ENCODE peak calls at places on chromosome 11, in five cellular contexts. One of them, this sample, is unnamed.
A peak's percentile ranks its signal among the peaks of the same experiment; 100 is the strongest.

GRCh38 chr11:128604723-128605122 is 17.4 kb upstream of the ETS1 start:
- DNase-seq in CD4-positive, alpha-beta T cell: no peak
- DNase-seq in aorta: no peak
- DNase-seq in pancreas: no peak
- DNase-seq in cardiac muscle cell: no peak
- DNase-seq in this sample: no peak

GRCh38 chr11:3002346-3002745 is 10.2 kb upstream of the NAP1L4 start:
- DNase-seq in CD4-positive, alpha-beta T cell: no peak
- DNase-seq in aorta: no peak
- DNase-seq in pancreas: peak; percentile 50
- DNase-seq in cardiac muscle cell: no peak
- DNase-seq in this sample: no peak

GRCh38 chr11:102810943-102811528 is 13.1 kb upstream of the MMP1 start:
- DNase-seq in CD4-positive, alpha-beta T cell: no peak
- DNase-seq in aorta: no peak
- DNase-seq in pancreas: no peak
- DNase-seq in cardiac muscle cell: peak; percentile 24
- DNase-seq in this sample: no peak

GRCh38 chr11:108286369-108286768 is 63.5 kb downstream of the ATM start:
- DNase-seq in CD4-positive, alpha-beta T cell: no peak
- DNase-seq in aorta: no peak
- DNase-seq in pancreas: no peak
- DNase-seq in cardiac muscle cell: no peak
- DNase-seq in this sample: no peak

GRCh38 chr11:64801591-64802369 is 1.2 kb downstream of the MAP4K2 start:
- DNase-seq in CD4-positive, alpha-beta T cell: no peak
- DNase-seq in aorta: no peak
- DNase-seq in pancreas: no peak
- DNase-seq in cardiac muscle cell: no peak
- DNase-seq in this sample: no peak

GRCh38 chr11:117673561-117673960 is 123.5 kb downstream of the DSCAML1 start:
- DNase-seq in CD4-positive, alpha-beta T cell: no peak
- DNase-seq in aorta: no peak
- DNase-seq in pancreas: no peak
- DNase-seq in cardiac muscle cell: no peak
- DNase-seq in this sample: no peak

GRCh38 chr11:47948137-47948536 is 32.2 kb upstream of the PTPRJ start:
- DNase-seq in CD4-positive, alpha-beta T cell: no peak
- DNase-seq in aorta: no peak
- DNase-seq in pancreas: no peak
- DNase-seq in cardiac muscle cell: peak; percentile 62
- DNase-seq in this sample: no peak

GRCh38 chr11:63518548-63518947 is 12.7 kb downstream of the LGALS12 start:
- DNase-seq in CD4-positive, alpha-beta T cell: no peak
- DNase-seq in aorta: no peak
- DNase-seq in pancreas: no peak
- DNase-seq in cardiac muscle cell: peak; percentile 62
- DNase-seq in this sample: peak; percentile 41

GRCh38 chr11:23143031-23143430 is 282.8 kb upstream of the CCDC179 start:
- DNase-seq in CD4-positive, alpha-beta T cell: no peak
- DNase-seq in aorta: no peak
- DNase-seq in pancreas: no peak
- DNase-seq in cardiac muscle cell: no peak
- DNase-seq in this sample: no peak

GRCh38 chr11:12886508-12886907 is 122.6 kb upstream of the RASSF10 start:
- DNase-seq in CD4-positive, alpha-beta T cell: no peak
- DNase-seq in aorta: no peak
- DNase-seq in pancreas: no peak
- DNase-seq in cardiac muscle cell: no peak
- DNase-seq in this sample: no peak

GRCh38 chr11:82701847-82702520 is 31.7 kb downstream of the FAM181B start:
- DNase-seq in CD4-positive, alpha-beta T cell: no peak
- DNase-seq in aorta: no peak
- DNase-seq in pancreas: no peak
- DNase-seq in cardiac muscle cell: peak; percentile 61
- DNase-seq in this sample: no peak

GRCh38 chr11:8604078-8604723 is 10.2 kb upstream of the STK33 start:
- DNase-seq in CD4-positive, alpha-beta T cell: no peak
- DNase-seq in aorta: peak; percentile 67
- DNase-seq in pancreas: peak; percentile 69
- DNase-seq in cardiac muscle cell: peak; percentile 100
- DNase-seq in this sample: no peak

GRCh38 chr11:36312593-36312990 is 16.5 kb downstream of the PRR5L start:
- DNase-seq in CD4-positive, alpha-beta T cell: no peak
- DNase-seq in aorta: no peak
- DNase-seq in pancreas: no peak
- DNase-seq in cardiac muscle cell: peak; percentile 60
- DNase-seq in this sample: no peak

GRCh38 chr11:104254347-104254746 is 90.4 kb upstream of the PDGFD start:
- DNase-seq in CD4-positive, alpha-beta T cell: no peak
- DNase-seq in aorta: no peak
- DNase-seq in pancreas: peak; percentile 58
- DNase-seq in cardiac muscle cell: peak; percentile 70
- DNase-seq in this sample: no peak

GRCh38 chr11:44047298-44047697 is 483 bp upstream of the ACCSL start:
- DNase-seq in CD4-positive, alpha-beta T cell: no peak
- DNase-seq in aorta: no peak
- DNase-seq in pancreas: no peak
- DNase-seq in cardiac muscle cell: no peak
- DNase-seq in this sample: no peak

GRCh38 chr11:4146765-4147098 is 52.1 kb downstream of the RRM1 start:
- DNase-seq in CD4-positive, alpha-beta T cell: no peak
- DNase-seq in aorta: no peak
- DNase-seq in pancreas: no peak
- DNase-seq in cardiac muscle cell: no peak
- DNase-seq in this sample: no peak

GRCh38 chr11:65419773-65420481 is 2.7 kb upstream of the NEAT1 start:
- DNase-seq in CD4-positive, alpha-beta T cell: peak; percentile 49
- DNase-seq in aorta: peak; percentile 96
- DNase-seq in pancreas: peak; percentile 81
- DNase-seq in cardiac muscle cell: peak; percentile 98
- DNase-seq in this sample: peak; percentile 54

GRCh38 chr11:11841121-11841604 is 609 bp upstream of the USP47 start:
- DNase-seq in CD4-positive, alpha-beta T cell: no peak
- DNase-seq in aorta: peak; percentile 56
- DNase-seq in pancreas: peak; percentile 72
- DNase-seq in cardiac muscle cell: no peak
- DNase-seq in this sample: no peak

GRCh38 chr11:129828301-129828836 is 12.7 kb downstream of the TMEM45B start:
- DNase-seq in CD4-positive, alpha-beta T cell: no peak
- DNase-seq in aorta: no peak
- DNase-seq in pancreas: no peak
- DNase-seq in cardiac muscle cell: peak; percentile 9
- DNase-seq in this sample: no peak

GRCh38 chr11:1121343-1122331 is 36.1 kb upstream of the MUC5AC start:
- DNase-seq in CD4-positive, alpha-beta T cell: no peak
- DNase-seq in aorta: peak; percentile 41
- DNase-seq in pancreas: peak; percentile 50
- DNase-seq in cardiac muscle cell: no peak
- DNase-seq in this sample: no peak

GRCh38 chr11:131297441-131297840 is 73.0 kb upstream of the NTM start:
- DNase-seq in CD4-positive, alpha-beta T cell: no peak
- DNase-seq in aorta: no peak
- DNase-seq in pancreas: no peak
- DNase-seq in cardiac muscle cell: no peak
- DNase-seq in this sample: no peak

GRCh38 chr11:131295986-131296385 is 74.4 kb upstream of the NTM start:
- DNase-seq in CD4-positive, alpha-beta T cell: no peak
- DNase-seq in aorta: no peak
- DNase-seq in pancreas: no peak
- DNase-seq in cardiac muscle cell: no peak
- DNase-seq in this sample: no peak

GRCh38 chr11:131302831-131303230 is 67.6 kb upstream of the NTM start:
- DNase-seq in CD4-positive, alpha-beta T cell: no peak
- DNase-seq in aorta: no peak
- DNase-seq in pancreas: no peak
- DNase-seq in cardiac muscle cell: no peak
- DNase-seq in this sample: no peak

GRCh38 chr11:131301306-131301705 is 69.1 kb upstream of the NTM start:
- DNase-seq in CD4-positive, alpha-beta T cell: no peak
- DNase-seq in aorta: no peak
- DNase-seq in pancreas: no peak
- DNase-seq in cardiac muscle cell: no peak
- DNase-seq in this sample: no peak

GRCh38 chr11:131300304-131300703 is 70.1 kb upstream of the NTM start:
- DNase-seq in CD4-positive, alpha-beta T cell: no peak
- DNase-seq in aorta: no peak
- DNase-seq in pancreas: no peak
- DNase-seq in cardiac muscle cell: peak; percentile 3
- DNase-seq in this sample: no peak
- H3K27ac ChIP-seq in CD4-positive, alpha-beta T cell: no peak overlapping the region
- H3K27ac ChIP-seq in aorta: no peak overlapping the region
- H3K27ac ChIP-seq in pancreas: no peak overlapping the region
- H3K27ac ChIP-seq in cardiac muscle cell: no peak overlapping the region
- H3K27ac ChIP-seq in this sample: no peak overlapping the region

GRCh38 chr11:115184901-115185300 is 319.3 kb downstream of the CADM1 start:
- DNase-seq in CD4-positive, alpha-beta T cell: no peak
- DNase-seq in aorta: no peak
- DNase-seq in pancreas: no peak
- DNase-seq in cardiac muscle cell: no peak
- DNase-seq in this sample: no peak

GRCh38 chr11:115182282-115182952 is 321.8 kb downstream of the CADM1 start:
- DNase-seq in CD4-positive, alpha-beta T cell: no peak
- DNase-seq in aorta: no peak
- DNase-seq in pancreas: no peak
- DNase-seq in cardiac muscle cell: no peak
- DNase-seq in this sample: no peak

GRCh38 chr11:115185507-115185906 is 318.7 kb downstream of the CADM1 start:
- DNase-seq in CD4-positive, alpha-beta T cell: no peak
- DNase-seq in aorta: no peak
- DNase-seq in pancreas: no peak
- DNase-seq in cardiac muscle cell: no peak
- DNase-seq in this sample: no peak

GRCh38 chr11:115190196-115190595 is 314.0 kb downstream of the CADM1 start:
- DNase-seq in CD4-positive, alpha-beta T cell: no peak
- DNase-seq in aorta: no peak
- DNase-seq in pancreas: no peak
- DNase-seq in cardiac muscle cell: no peak
- DNase-seq in this sample: no peak

DNA sequence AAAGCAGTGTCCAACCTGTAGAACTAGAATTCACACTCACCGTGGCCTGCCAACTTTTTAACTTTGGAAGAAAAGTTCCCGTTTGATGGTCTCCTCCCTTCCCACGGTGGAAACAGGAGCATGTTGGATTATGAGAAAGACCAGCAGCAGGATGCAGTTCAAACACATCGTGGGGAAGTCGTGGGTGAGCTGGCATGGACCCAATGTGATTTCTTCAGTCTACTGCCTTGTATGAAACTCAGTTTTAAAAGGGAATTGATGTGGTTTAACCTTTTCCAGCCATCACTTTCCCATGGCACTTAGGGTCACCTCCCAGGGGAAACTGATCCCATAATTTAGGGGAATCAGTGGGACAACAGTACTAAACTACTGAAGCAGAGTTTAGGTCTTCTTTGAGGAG is 318.3 kb downstream of the CADM1 start:
- DNase-seq in CD4-positive, alpha-beta T cell: no peak
- DNase-seq in aorta: no peak
- DNase-seq in pancreas: no peak
- DNase-seq in cardiac muscle cell: no peak
- DNase-seq in this sample: no peak
- H3K27ac ChIP-seq in CD4-positive, alpha-beta T cell: no peak overlapping the region
- H3K27ac ChIP-seq in aorta: no peak overlapping the region
- H3K27ac ChIP-seq in pancreas: no peak overlapping the region
- H3K27ac ChIP-seq in cardiac muscle cell: no peak overlapping the region
- H3K27ac ChIP-seq in this sample: no peak overlapping the region

GRCh38 chr11:61679893-61680621 is at the start of gene DAGLA:
- DNase-seq in CD4-positive, alpha-beta T cell: peak; percentile 50
- DNase-seq in aorta: peak; percentile 76
- DNase-seq in pancreas: peak; percentile 96
- DNase-seq in cardiac muscle cell: peak; percentile 72
- DNase-seq in this sample: peak; percentile 72

GRCh38 chr11:61675826-61676225 is 4.4 kb upstream of the DAGLA start:
- DNase-seq in CD4-positive, alpha-beta T cell: no peak
- DNase-seq in aorta: no peak
- DNase-seq in pancreas: no peak
- DNase-seq in cardiac muscle cell: no peak
- DNase-seq in this sample: no peak

GRCh38 chr11:61682093-61682732 is 2.0 kb downstream of the DAGLA start:
- DNase-seq in CD4-positive, alpha-beta T cell: no peak
- DNase-seq in aorta: peak; percentile 61
- DNase-seq in pancreas: peak; percentile 78
- DNase-seq in cardiac muscle cell: no peak
- DNase-seq in this sample: no peak

GRCh38 chr11:61680622-61681191 is 516 bp downstream of the DAGLA start:
- DNase-seq in CD4-positive, alpha-beta T cell: no peak
- DNase-seq in aorta: peak; percentile 54
- DNase-seq in pancreas: no peak
- DNase-seq in cardiac muscle cell: no peak
- DNase-seq in this sample: no peak

DNA sequence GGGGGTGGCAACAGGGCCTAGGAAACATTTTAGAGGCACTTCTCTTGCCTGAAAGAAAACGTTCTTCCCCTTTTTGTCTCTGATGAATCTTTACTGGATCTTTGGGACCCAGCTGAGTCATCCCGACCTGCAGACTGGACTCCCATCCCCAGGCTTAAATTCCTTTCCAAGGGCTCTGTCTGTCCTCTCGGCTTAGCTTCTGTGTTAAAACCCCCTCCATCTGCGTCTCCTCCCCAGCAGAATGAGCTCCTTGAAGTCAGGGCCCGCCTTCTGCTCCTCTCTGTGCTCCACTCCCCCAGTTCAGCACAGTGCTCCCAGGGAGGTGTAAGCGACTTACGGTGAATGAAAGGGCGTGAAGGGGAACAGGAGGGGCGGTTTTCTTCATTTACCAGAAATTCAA is 890 bp upstream of the DAGLA start:
- DNase-seq in CD4-positive, alpha-beta T cell: no peak
- DNase-seq in aorta: no peak
- DNase-seq in pancreas: no peak
- DNase-seq in cardiac muscle cell: no peak
- DNase-seq in this sample: no peak
- H3K27ac ChIP-seq in CD4-positive, alpha-beta T cell: no peak overlapping the region
- H3K27ac ChIP-seq in aorta: no peak overlapping the region
- H3K27ac ChIP-seq in pancreas: no peak overlapping the region
- H3K27ac ChIP-seq in cardiac muscle cell: no peak overlapping the region
- H3K27ac ChIP-seq in this sample: no peak overlapping the region

GRCh38 chr11:24289301-24289700 is 207.6 kb upstream of the LUZP2 start:
- DNase-seq in CD4-positive, alpha-beta T cell: no peak
- DNase-seq in aorta: no peak
- DNase-seq in pancreas: no peak
- DNase-seq in cardiac muscle cell: peak; percentile 5
- DNase-seq in this sample: no peak
- H3K27ac ChIP-seq in CD4-positive, alpha-beta T cell: no peak overlapping the region
- H3K27ac ChIP-seq in aorta: no peak overlapping the region
- H3K27ac ChIP-seq in pancreas: no peak overlapping the region
- H3K27ac ChIP-seq in cardiac muscle cell: no peak overlapping the region
- H3K27ac ChIP-seq in this sample: no peak overlapping the region

GRCh38 chr11:74442601-74443000 is 24.7 kb downstream of the KCNE3 start:
- DNase-seq in CD4-positive, alpha-beta T cell: no peak
- DNase-seq in aorta: no peak
- DNase-seq in pancreas: no peak
- DNase-seq in cardiac muscle cell: no peak
- DNase-seq in this sample: no peak
- H3K27ac ChIP-seq in CD4-positive, alpha-beta T cell: no peak overlapping the region
- H3K27ac ChIP-seq in aorta: no peak overlapping the region
- H3K27ac ChIP-seq in pancreas: peak overlapping the region; percentile 67
- H3K27ac ChIP-seq in cardiac muscle cell: peak overlapping the region; percentile 80
- H3K27ac ChIP-seq in this sample: no peak overlapping the region

GRCh38 chr11:133520707-133521106 is 11.6 kb downstream of the OPCML start:
- DNase-seq in CD4-positive, alpha-beta T cell: no peak
- DNase-seq in aorta: peak; percentile 50
- DNase-seq in pancreas: no peak
- DNase-seq in cardiac muscle cell: no peak
- DNase-seq in this sample: no peak
- H3K27ac ChIP-seq in CD4-positive, alpha-beta T cell: no peak overlapping the region
- H3K27ac ChIP-seq in aorta: no peak overlapping the region
- H3K27ac ChIP-seq in pancreas: no peak overlapping the region
- H3K27ac ChIP-seq in cardiac muscle cell: no peak overlapping the region
- H3K27ac ChIP-seq in this sample: no peak overlapping the region